ENCODE peak calls at places on chromosomes 13 and 19, in six cellular contexts. One of them, this sample, is unnamed.

GRCh38 chr19:44644391-44645016 is 794 bp downstream of the PVR start:
- DNase-seq in SK-N-SH: peak
- DNase-seq in NCI-H345: peak
- DNase-seq in amygdala: peak
- DNase-seq in CD8-positive, alpha-beta memory T cell: no peak
- DNase-seq in AG09309: no peak
- DNase-seq in this sample: peak

GRCh38 chr19:2813235-2814160 is 6.2 kb upstream of the ZNF554 start:
- DNase-seq in SK-N-SH: peak
- DNase-seq in NCI-H345: no peak
- DNase-seq in amygdala: no peak
- DNase-seq in CD8-positive, alpha-beta memory T cell: no peak
- DNase-seq in AG09309: no peak
- DNase-seq in this sample: no peak

GRCh38 chr13:90420683-90421082 is 926.8 kb upstream of the MIR17HG start:
- DNase-seq in SK-N-SH: no peak
- DNase-seq in NCI-H345: no peak
- DNase-seq in amygdala: no peak
- DNase-seq in CD8-positive, alpha-beta memory T cell: no peak
- DNase-seq in AG09309: no peak
- DNase-seq in this sample: no peak

GRCh38 chr13:73835138-73835721 is 299.0 kb downstream of the KLF12 start:
- DNase-seq in SK-N-SH: peak
- DNase-seq in NCI-H345: peak
- DNase-seq in amygdala: no peak
- DNase-seq in CD8-positive, alpha-beta memory T cell: peak
- DNase-seq in AG09309: peak
- DNase-seq in this sample: no peak

GRCh38 chr13:59178344-59178743 is 985.4 kb downstream of the DIAPH3 start:
- DNase-seq in SK-N-SH: no peak
- DNase-seq in NCI-H345: peak
- DNase-seq in amygdala: no peak
- DNase-seq in CD8-positive, alpha-beta memory T cell: no peak
- DNase-seq in AG09309: no peak
- DNase-seq in this sample: no peak

GRCh38 chr13:91017669-91018053 is 329.8 kb upstream of the MIR17HG start:
- DNase-seq in SK-N-SH: no peak
- DNase-seq in NCI-H345: no peak
- DNase-seq in amygdala: no peak
- DNase-seq in CD8-positive, alpha-beta memory T cell: no peak
- DNase-seq in AG09309: no peak
- DNase-seq in this sample: no peak

GRCh38 chr13:35727881-35728280 is 251.4 kb upstream of the MAB21L1 start:
- DNase-seq in SK-N-SH: no peak
- DNase-seq in NCI-H345: no peak
- DNase-seq in amygdala: no peak
- DNase-seq in CD8-positive, alpha-beta memory T cell: no peak
- DNase-seq in AG09309: no peak
- DNase-seq in this sample: no peak

GRCh38 chr13:105442941-105443340 is 1092.5 kb downstream of the EFNB2 start:
- DNase-seq in SK-N-SH: no peak
- DNase-seq in NCI-H345: peak
- DNase-seq in amygdala: no peak
- DNase-seq in CD8-positive, alpha-beta memory T cell: no peak
- DNase-seq in AG09309: peak
- DNase-seq in this sample: no peak

GRCh38 chr19:54432144-54432738 is 16.8 kb upstream of the LENG8 start:
- DNase-seq in SK-N-SH: no peak
- DNase-seq in NCI-H345: no peak
- DNase-seq in amygdala: no peak
- DNase-seq in CD8-positive, alpha-beta memory T cell: no peak
- DNase-seq in AG09309: no peak
- DNase-seq in this sample: no peak

GRCh38 chr19:54436031-54436523 is 12.9 kb upstream of the LENG8 start:
- DNase-seq in SK-N-SH: no peak
- DNase-seq in NCI-H345: no peak
- DNase-seq in amygdala: peak
- DNase-seq in CD8-positive, alpha-beta memory T cell: no peak
- DNase-seq in AG09309: no peak
- DNase-seq in this sample: no peak

GRCh38 chr13:33285420-33286124 is at the start of gene STARD13:
- DNase-seq in SK-N-SH: peak
- DNase-seq in NCI-H345: peak
- DNase-seq in amygdala: peak
- DNase-seq in CD8-positive, alpha-beta memory T cell: no peak
- DNase-seq in AG09309: peak
- DNase-seq in this sample: peak

GRCh38 chr13:32537580-32538233 is 888 bp downstream of the N4BP2L2 start:
- DNase-seq in SK-N-SH: no peak
- DNase-seq in NCI-H345: no peak
- DNase-seq in amygdala: no peak
- DNase-seq in CD8-positive, alpha-beta memory T cell: peak
- DNase-seq in AG09309: no peak
- DNase-seq in this sample: peak

GRCh38 chr19:4730740-4731171 is 7.1 kb upstream of the DPP9 start:
- DNase-seq in SK-N-SH: peak
- DNase-seq in NCI-H345: peak
- DNase-seq in amygdala: no peak
- DNase-seq in CD8-positive, alpha-beta memory T cell: peak
- DNase-seq in AG09309: no peak
- DNase-seq in this sample: no peak

GRCh38 chr13:112903606-112904195 is 65.3 kb upstream of the MCF2L start:
- DNase-seq in SK-N-SH: no peak
- DNase-seq in NCI-H345: peak
- DNase-seq in amygdala: no peak
- DNase-seq in CD8-positive, alpha-beta memory T cell: no peak
- DNase-seq in AG09309: no peak
- DNase-seq in this sample: no peak

GRCh38 chr19:42284066-42284501 is 15.0 kb downstream of the CIC start:
- DNase-seq in SK-N-SH: peak
- DNase-seq in NCI-H345: peak
- DNase-seq in amygdala: peak
- DNase-seq in CD8-positive, alpha-beta memory T cell: peak
- DNase-seq in AG09309: no peak
- DNase-seq in this sample: peak

GRCh38 chr13:28744091-28744536 is 25.3 kb upstream of the SLC46A3 start:
- DNase-seq in SK-N-SH: no peak
- DNase-seq in NCI-H345: no peak
- DNase-seq in amygdala: no peak
- DNase-seq in CD8-positive, alpha-beta memory T cell: no peak
- DNase-seq in AG09309: no peak
- DNase-seq in this sample: no peak

GRCh38 chr13:48776396-48776795 is 122.7 kb downstream of the CYSLTR2 start:
- DNase-seq in SK-N-SH: no peak
- DNase-seq in NCI-H345: no peak
- DNase-seq in amygdala: no peak
- DNase-seq in CD8-positive, alpha-beta memory T cell: no peak
- DNase-seq in AG09309: no peak
- DNase-seq in this sample: no peak

GRCh38 chr13:21868823-21869222 is 197.9 kb downstream of the FGF9 start:
- DNase-seq in SK-N-SH: no peak
- DNase-seq in NCI-H345: no peak
- DNase-seq in amygdala: no peak
- DNase-seq in CD8-positive, alpha-beta memory T cell: no peak
- DNase-seq in AG09309: no peak
- DNase-seq in this sample: no peak

GRCh38 chr19:15551183-15552004 is 43.1 kb downstream of the CYP4F22 start:
- DNase-seq in SK-N-SH: peak
- DNase-seq in NCI-H345: no peak
- DNase-seq in amygdala: no peak
- DNase-seq in CD8-positive, alpha-beta memory T cell: peak
- DNase-seq in AG09309: no peak
- DNase-seq in this sample: no peak

GRCh38 chr13:113425931-113426590 is 27.2 kb downstream of the ADPRHL1 start:
- DNase-seq in SK-N-SH: no peak
- DNase-seq in NCI-H345: no peak
- DNase-seq in amygdala: no peak
- DNase-seq in CD8-positive, alpha-beta memory T cell: no peak
- DNase-seq in AG09309: no peak
- DNase-seq in this sample: no peak

GRCh38 chr19:15426485-15427349 is 7.9 kb upstream of the AKAP8L start:
- DNase-seq in SK-N-SH: peak
- DNase-seq in NCI-H345: no peak
- DNase-seq in amygdala: no peak
- DNase-seq in CD8-positive, alpha-beta memory T cell: no peak
- DNase-seq in AG09309: no peak
- DNase-seq in this sample: no peak

GRCh38 chr13:80123945-80124344 is 217.0 kb downstream of the SPRY2 start:
- DNase-seq in SK-N-SH: no peak
- DNase-seq in NCI-H345: no peak
- DNase-seq in amygdala: no peak
- DNase-seq in CD8-positive, alpha-beta memory T cell: no peak
- DNase-seq in AG09309: no peak
- DNase-seq in this sample: no peak

GRCh38 chr13:43354147-43354945 is 331.0 kb downstream of the DNAJC15 start:
- DNase-seq in SK-N-SH: peak
- DNase-seq in NCI-H345: no peak
- DNase-seq in amygdala: no peak
- DNase-seq in CD8-positive, alpha-beta memory T cell: no peak
- DNase-seq in AG09309: no peak
- DNase-seq in this sample: no peak

GRCh38 chr13:113474179-113474578 is 16.3 kb downstream of the DCUN1D2 start:
- DNase-seq in SK-N-SH: no peak
- DNase-seq in NCI-H345: no peak
- DNase-seq in amygdala: no peak
- DNase-seq in CD8-positive, alpha-beta memory T cell: no peak
- DNase-seq in AG09309: no peak
- DNase-seq in this sample: no peak

GRCh38 chr19:5929646-5930045 is 15.6 kb downstream of the CAPS start:
- DNase-seq in SK-N-SH: no peak
- DNase-seq in NCI-H345: no peak
- DNase-seq in amygdala: no peak
- DNase-seq in CD8-positive, alpha-beta memory T cell: no peak
- DNase-seq in AG09309: no peak
- DNase-seq in this sample: no peak

GRCh38 chr19:41844601-41845000 is at the start of gene LYPD4:
- DNase-seq in SK-N-SH: peak
- DNase-seq in NCI-H345: no peak
- DNase-seq in amygdala: no peak
- DNase-seq in CD8-positive, alpha-beta memory T cell: no peak
- DNase-seq in AG09309: no peak
- DNase-seq in this sample: no peak

GRCh38 chr19:33047422-33047821 is 17.3 kb downstream of the RHPN2 start:
- DNase-seq in SK-N-SH: no peak
- DNase-seq in NCI-H345: no peak
- DNase-seq in amygdala: no peak
- DNase-seq in CD8-positive, alpha-beta memory T cell: no peak
- DNase-seq in AG09309: no peak
- DNase-seq in this sample: no peak

GRCh38 chr13:83980322-83980721 is 98.0 kb upstream of the SLITRK1 start:
- DNase-seq in SK-N-SH: no peak
- DNase-seq in NCI-H345: no peak
- DNase-seq in amygdala: no peak
- DNase-seq in CD8-positive, alpha-beta memory T cell: no peak
- DNase-seq in AG09309: no peak
- DNase-seq in this sample: no peak

GRCh38 chr19:5491565-5491964 is 36.3 kb downstream of the ZNRF4 start:
- DNase-seq in SK-N-SH: no peak
- DNase-seq in NCI-H345: no peak
- DNase-seq in amygdala: no peak
- DNase-seq in CD8-positive, alpha-beta memory T cell: no peak
- DNase-seq in AG09309: no peak
- DNase-seq in this sample: no peak

GRCh38 chr19:13417054-13417453 is 89.2 kb downstream of the CACNA1A start:
- DNase-seq in SK-N-SH: no peak
- DNase-seq in NCI-H345: no peak
- DNase-seq in amygdala: no peak
- DNase-seq in CD8-positive, alpha-beta memory T cell: no peak
- DNase-seq in AG09309: no peak
- DNase-seq in this sample: no peak

GRCh38 chr13:39406688-39407087 is 196.3 kb downstream of the LHFPL6 start:
- DNase-seq in SK-N-SH: no peak
- DNase-seq in NCI-H345: no peak
- DNase-seq in amygdala: no peak
- DNase-seq in CD8-positive, alpha-beta memory T cell: no peak
- DNase-seq in AG09309: no peak
- DNase-seq in this sample: no peak

GRCh38 chr19:41443813-41444455 is 978 bp downstream of the ERICH4 start:
- DNase-seq in SK-N-SH: no peak
- DNase-seq in NCI-H345: no peak
- DNase-seq in amygdala: no peak
- DNase-seq in CD8-positive, alpha-beta memory T cell: no peak
- DNase-seq in AG09309: no peak
- DNase-seq in this sample: no peak

GRCh38 chr19:10744848-10745293 is 27.0 kb downstream of the DNM2 start:
- DNase-seq in SK-N-SH: no peak
- DNase-seq in NCI-H345: no peak
- DNase-seq in amygdala: no peak
- DNase-seq in CD8-positive, alpha-beta memory T cell: no peak
- DNase-seq in AG09309: no peak
- DNase-seq in this sample: no peak

GRCh38 chr19:40803857-40804782 is 5.1 kb downstream of the EGLN2 start:
- DNase-seq in SK-N-SH: no peak
- DNase-seq in NCI-H345: no peak
- DNase-seq in amygdala: no peak
- DNase-seq in CD8-positive, alpha-beta memory T cell: peak
- DNase-seq in AG09309: no peak
- DNase-seq in this sample: peak

GRCh38 chr19:53960187-53960586 is 2.5 kb upstream of the CACNG8 start:
- DNase-seq in SK-N-SH: peak
- DNase-seq in NCI-H345: no peak
- DNase-seq in amygdala: no peak
- DNase-seq in CD8-positive, alpha-beta memory T cell: no peak
- DNase-seq in AG09309: no peak
- DNase-seq in this sample: no peak

GRCh38 chr13:47334173-47334572 is 437.3 kb upstream of the HTR2A start:
- DNase-seq in SK-N-SH: no peak
- DNase-seq in NCI-H345: no peak
- DNase-seq in amygdala: no peak
- DNase-seq in CD8-positive, alpha-beta memory T cell: no peak
- DNase-seq in AG09309: peak
- DNase-seq in this sample: no peak

GRCh38 chr13:41402695-41403511 is 54.4 kb upstream of the RGCC start:
- DNase-seq in SK-N-SH: no peak
- DNase-seq in NCI-H345: peak
- DNase-seq in amygdala: no peak
- DNase-seq in CD8-positive, alpha-beta memory T cell: no peak
- DNase-seq in AG09309: no peak
- DNase-seq in this sample: no peak

GRCh38 chr19:40410030-40410389 is 3.2 kb downstream of the PRX start:
- DNase-seq in SK-N-SH: no peak
- DNase-seq in NCI-H345: no peak
- DNase-seq in amygdala: no peak
- DNase-seq in CD8-positive, alpha-beta memory T cell: no peak
- DNase-seq in AG09309: no peak
- DNase-seq in this sample: no peak

GRCh38 chr13:101155920-101156319 is 260.4 kb downstream of the NALCN start:
- DNase-seq in SK-N-SH: no peak
- DNase-seq in NCI-H345: no peak
- DNase-seq in amygdala: no peak
- DNase-seq in CD8-positive, alpha-beta memory T cell: no peak
- DNase-seq in AG09309: no peak
- DNase-seq in this sample: no peak

GRCh38 chr13:68254151-68254550 is 1024.0 kb upstream of the PCDH9 start:
- DNase-seq in SK-N-SH: no peak
- DNase-seq in NCI-H345: no peak
- DNase-seq in amygdala: no peak
- DNase-seq in CD8-positive, alpha-beta memory T cell: no peak
- DNase-seq in AG09309: no peak
- DNase-seq in this sample: no peak